ENCODE peak calls at places on chromosomes 4 and X, in five cellular contexts. One of them, this sample, is unnamed. For H3K36me3, the result is how much of the 10 kb centered on the place peaks cover.

GRCh38 chr4:2868840-2869487 is 25.3 kb downstream of the ADD1 start:
- DNase-seq in tibial nerve: no peak
- DNase-seq in left ventricle myocardium inferior: no peak
- DNase-seq in mucosa of descending colon: no peak
- DNase-seq in lung: no peak
- DNase-seq in this sample: no peak

GRCh38 chrX:38221391-38221929 is 789 bp upstream of the SRPX start:
- DNase-seq in tibial nerve: no peak
- DNase-seq in left ventricle myocardium inferior: no peak
- DNase-seq in mucosa of descending colon: no peak
- DNase-seq in lung: no peak
- DNase-seq in this sample: no peak

GRCh38 chr4:155758500-155759371 is at the start of gene GUCY1B1:
- DNase-seq in tibial nerve: peak
- DNase-seq in left ventricle myocardium inferior: peak
- DNase-seq in mucosa of descending colon: peak
- DNase-seq in lung: peak
- DNase-seq in this sample: peak

GRCh38 chrX:15977644-15978043 is 123.0 kb upstream of the AP1S2 start:
- DNase-seq in tibial nerve: no peak
- DNase-seq in left ventricle myocardium inferior: no peak
- DNase-seq in mucosa of descending colon: no peak
- DNase-seq in lung: no peak
- DNase-seq in this sample: no peak

GRCh38 chr4:55008166-55009056 is 117.0 kb downstream of the KDR start:
- DNase-seq in tibial nerve: no peak
- DNase-seq in left ventricle myocardium inferior: no peak
- DNase-seq in mucosa of descending colon: no peak
- DNase-seq in lung: no peak
- DNase-seq in this sample: peak

GRCh38 chrX:152884171-152884570 is 13.7 kb upstream of the ZNF185 start:
- DNase-seq in tibial nerve: no peak
- DNase-seq in left ventricle myocardium inferior: no peak
- DNase-seq in mucosa of descending colon: no peak
- DNase-seq in lung: no peak
- DNase-seq in this sample: no peak

GRCh38 chr4:23728393-23728792 is 161.5 kb downstream of the PPARGC1A start:
- DNase-seq in tibial nerve: no peak
- DNase-seq in left ventricle myocardium inferior: no peak
- DNase-seq in mucosa of descending colon: no peak
- DNase-seq in lung: no peak
- DNase-seq in this sample: peak

GRCh38 chr4:1041147-1041935 is 29.9 kb downstream of the FGFRL1 start:
- DNase-seq in tibial nerve: no peak
- DNase-seq in left ventricle myocardium inferior: no peak
- DNase-seq in mucosa of descending colon: no peak
- DNase-seq in lung: no peak
- DNase-seq in this sample: peak

GRCh38 chr4:75542824-75543223 is 13.0 kb upstream of the ODAPH start:
- DNase-seq in tibial nerve: no peak
- DNase-seq in left ventricle myocardium inferior: no peak
- DNase-seq in mucosa of descending colon: no peak
- DNase-seq in lung: no peak
- DNase-seq in this sample: peak

GRCh38 chr4:828641-829271 is 2.8 kb upstream of the CPLX1 start:
- DNase-seq in tibial nerve: no peak
- DNase-seq in left ventricle myocardium inferior: peak
- DNase-seq in mucosa of descending colon: peak
- DNase-seq in lung: no peak
- DNase-seq in this sample: no peak

GRCh38 chr4:176404591-176404990 is 84.8 kb downstream of the SPCS3 start:
- DNase-seq in tibial nerve: no peak
- DNase-seq in left ventricle myocardium inferior: no peak
- DNase-seq in mucosa of descending colon: no peak
- DNase-seq in lung: no peak
- DNase-seq in this sample: peak

GRCh38 chr4:3202836-3203820 is 45.8 kb upstream of the MSANTD1 start:
- DNase-seq in tibial nerve: no peak
- DNase-seq in left ventricle myocardium inferior: no peak
- DNase-seq in mucosa of descending colon: no peak
- DNase-seq in lung: no peak
- DNase-seq in this sample: no peak

GRCh38 chrX:4925911-4926310 is 1212.5 kb upstream of the PRKX start:
- DNase-seq in tibial nerve: no peak
- DNase-seq in left ventricle myocardium inferior: no peak
- DNase-seq in mucosa of descending colon: no peak
- DNase-seq in lung: no peak
- DNase-seq in this sample: no peak

GRCh38 chr4:185500576-185500975 is 29.0 kb upstream of the CCDC110 start:
- DNase-seq in tibial nerve: no peak
- DNase-seq in left ventricle myocardium inferior: no peak
- DNase-seq in mucosa of descending colon: no peak
- DNase-seq in lung: no peak
- DNase-seq in this sample: no peak

GRCh38 chr4:52550186-52550585 is 108.9 kb downstream of the USP46 start:
- DNase-seq in tibial nerve: no peak
- DNase-seq in left ventricle myocardium inferior: no peak
- DNase-seq in mucosa of descending colon: no peak
- DNase-seq in lung: no peak
- DNase-seq in this sample: peak

GRCh38 chr4:88738146-88738545 is 40.5 kb upstream of the NAP1L5 start:
- DNase-seq in tibial nerve: no peak
- DNase-seq in left ventricle myocardium inferior: no peak
- DNase-seq in mucosa of descending colon: no peak
- DNase-seq in lung: no peak
- DNase-seq in this sample: no peak

GRCh38 chr4:186592961-186593586 is 37.7 kb upstream of the MTNR1A start:
- DNase-seq in tibial nerve: no peak
- DNase-seq in left ventricle myocardium inferior: no peak
- DNase-seq in mucosa of descending colon: no peak
- DNase-seq in lung: no peak
- DNase-seq in this sample: no peak

GRCh38 chr4:19971829-19972228 is 279.9 kb upstream of the SLIT2 start:
- DNase-seq in tibial nerve: no peak
- DNase-seq in left ventricle myocardium inferior: no peak
- DNase-seq in mucosa of descending colon: no peak
- DNase-seq in lung: no peak
- DNase-seq in this sample: peak

GRCh38 chr4:40316782-40317635 is 18.1 kb upstream of the CHRNA9 start:
- DNase-seq in tibial nerve: no peak
- DNase-seq in left ventricle myocardium inferior: no peak
- DNase-seq in mucosa of descending colon: peak
- DNase-seq in lung: peak
- DNase-seq in this sample: peak

GRCh38 chrX:118534716-118535493 is 39.3 kb downstream of the DOCK11 start:
- DNase-seq in tibial nerve: no peak
- DNase-seq in left ventricle myocardium inferior: no peak
- DNase-seq in mucosa of descending colon: no peak
- DNase-seq in lung: no peak
- DNase-seq in this sample: no peak

GRCh38 chr4:65242156-65242846 is 428.0 kb downstream of the EPHA5 start:
- DNase-seq in tibial nerve: no peak
- DNase-seq in left ventricle myocardium inferior: no peak
- DNase-seq in mucosa of descending colon: no peak
- DNase-seq in lung: no peak
- DNase-seq in this sample: no peak

GRCh38 chr4:124459196-124459921 is 253.2 kb downstream of the ANKRD50 start:
- DNase-seq in tibial nerve: no peak
- DNase-seq in left ventricle myocardium inferior: no peak
- DNase-seq in mucosa of descending colon: no peak
- DNase-seq in lung: no peak
- DNase-seq in this sample: no peak

GRCh38 chr4:6095023-6095817 is 77.0 kb upstream of the C4orf50 start:
- DNase-seq in tibial nerve: no peak
- DNase-seq in left ventricle myocardium inferior: no peak
- DNase-seq in mucosa of descending colon: no peak
- DNase-seq in lung: no peak
- DNase-seq in this sample: peak

GRCh38 chr4:6023766-6024165 is 5.5 kb upstream of the C4orf50 start:
- DNase-seq in tibial nerve: no peak
- DNase-seq in left ventricle myocardium inferior: no peak
- DNase-seq in mucosa of descending colon: no peak
- DNase-seq in lung: no peak
- DNase-seq in this sample: no peak

GRCh38 chr4:4866124-4866832 is 6.8 kb downstream of the MSX1 start:
- DNase-seq in tibial nerve: no peak
- DNase-seq in left ventricle myocardium inferior: no peak
- DNase-seq in mucosa of descending colon: no peak
- DNase-seq in lung: no peak
- DNase-seq in this sample: no peak

GRCh38 chr4:77465271-77465670 is 140.3 kb upstream of the CXCL13 start:
- DNase-seq in tibial nerve: no peak
- DNase-seq in left ventricle myocardium inferior: no peak
- DNase-seq in mucosa of descending colon: peak
- DNase-seq in lung: peak
- DNase-seq in this sample: peak

GRCh38 chrX:72576161-72576896 is 3.7 kb upstream of the HDAC8 start:
- DNase-seq in tibial nerve: no peak
- DNase-seq in left ventricle myocardium inferior: no peak
- DNase-seq in mucosa of descending colon: no peak
- DNase-seq in lung: no peak
- DNase-seq in this sample: peak

GRCh38 chrX:27953161-27953560 is 28.1 kb downstream of the DCAF8L1 start:
- DNase-seq in tibial nerve: no peak
- DNase-seq in left ventricle myocardium inferior: no peak
- DNase-seq in mucosa of descending colon: no peak
- DNase-seq in lung: no peak
- DNase-seq in this sample: no peak

GRCh38 chrX:37776987-37777325 is 2.9 kb upstream of the CYBB start:
- DNase-seq in tibial nerve: no peak
- DNase-seq in left ventricle myocardium inferior: no peak
- DNase-seq in mucosa of descending colon: no peak
- DNase-seq in lung: no peak
- DNase-seq in this sample: no peak

GRCh38 chr4:152352645-152353116 is 183.2 kb downstream of the FBXW7 start:
- DNase-seq in tibial nerve: peak
- DNase-seq in left ventricle myocardium inferior: peak
- DNase-seq in mucosa of descending colon: no peak
- DNase-seq in lung: peak
- DNase-seq in this sample: peak

GRCh38 chrX:134782796-134783195 is 124.5 kb upstream of the PLAC1 start:
- DNase-seq in tibial nerve: no peak
- DNase-seq in left ventricle myocardium inferior: no peak
- DNase-seq in mucosa of descending colon: no peak
- DNase-seq in lung: no peak
- DNase-seq in this sample: peak

GRCh38 chrX:20742106-20742505 is 475.4 kb upstream of the RPS6KA3 start:
- DNase-seq in tibial nerve: no peak
- DNase-seq in left ventricle myocardium inferior: no peak
- DNase-seq in mucosa of descending colon: no peak
- DNase-seq in lung: no peak
- DNase-seq in this sample: no peak

GRCh38 chr4:113823291-113823659 is 61.7 kb upstream of the CAMK2D start:
- DNase-seq in tibial nerve: no peak
- DNase-seq in left ventricle myocardium inferior: no peak
- DNase-seq in mucosa of descending colon: no peak
- DNase-seq in lung: no peak
- DNase-seq in this sample: no peak

GRCh38 chr4:6468376-6468775 is 4.0 kb downstream of the PPP2R2C start:
- DNase-seq in tibial nerve: no peak
- DNase-seq in left ventricle myocardium inferior: no peak
- DNase-seq in mucosa of descending colon: no peak
- DNase-seq in lung: no peak
- DNase-seq in this sample: no peak

GRCh38 chr4:13539047-13539720 is 5.1 kb downstream of the NKX3-2 start:
- DNase-seq in tibial nerve: no peak
- DNase-seq in left ventricle myocardium inferior: no peak
- DNase-seq in mucosa of descending colon: no peak
- DNase-seq in lung: no peak
- DNase-seq in this sample: no peak

GRCh38 chr4:21656832-21657231 is 291.7 kb downstream of the KCNIP4 start:
- DNase-seq in tibial nerve: no peak
- DNase-seq in left ventricle myocardium inferior: no peak
- DNase-seq in mucosa of descending colon: no peak
- DNase-seq in lung: no peak
- DNase-seq in this sample: peak

GRCh38 chrX:96394566-96394965 is 290.1 kb upstream of the DIAPH2 start:
- DNase-seq in tibial nerve: no peak
- DNase-seq in left ventricle myocardium inferior: no peak
- DNase-seq in mucosa of descending colon: no peak
- DNase-seq in lung: no peak
- DNase-seq in this sample: no peak

GRCh38 chr4:80989921-80990544 is 40.5 kb upstream of the BMP3 start:
- DNase-seq in tibial nerve: no peak
- DNase-seq in left ventricle myocardium inferior: no peak
- DNase-seq in mucosa of descending colon: no peak
- DNase-seq in lung: no peak
- DNase-seq in this sample: peak
- H3K4me3 ChIP-seq in tibial nerve: no peak
- H3K4me3 ChIP-seq in left ventricle myocardium inferior: no peak
- H3K4me3 ChIP-seq in mucosa of descending colon: no peak
- H3K4me3 ChIP-seq in lung: no peak
- H3K4me3 ChIP-seq in this sample: no peak

GRCh38 chrX:47215291-47215900 is 3.1 kb upstream of the CDK16 start:
- DNase-seq in tibial nerve: no peak
- DNase-seq in left ventricle myocardium inferior: no peak
- DNase-seq in mucosa of descending colon: no peak
- DNase-seq in lung: no peak
- DNase-seq in this sample: no peak
- H3K36me3 ChIP-seq in tibial nerve: half or more
- H3K36me3 ChIP-seq in left ventricle myocardium inferior: half or more
- H3K36me3 ChIP-seq in mucosa of descending colon: under half
- H3K36me3 ChIP-seq in lung: under half
- H3K36me3 ChIP-seq in this sample: under half

GRCh38 chrX:129780441-129781105 is 824 bp downstream of the SASH3 start:
- DNase-seq in tibial nerve: no peak
- DNase-seq in left ventricle myocardium inferior: no peak
- DNase-seq in mucosa of descending colon: no peak
- DNase-seq in lung: no peak
- DNase-seq in this sample: no peak

GRCh38 chrX:129779086-129779672 is 570 bp upstream of the SASH3 start:
- DNase-seq in tibial nerve: no peak
- DNase-seq in left ventricle myocardium inferior: no peak
- DNase-seq in mucosa of descending colon: no peak
- DNase-seq in lung: no peak
- DNase-seq in this sample: no peak

GRCh38 chrX:129779747-129780146 is at the start of gene SASH3:
- DNase-seq in tibial nerve: peak
- DNase-seq in left ventricle myocardium inferior: peak
- DNase-seq in mucosa of descending colon: peak
- DNase-seq in lung: peak
- DNase-seq in this sample: no peak

GRCh38 chrX:129773649-129774458 is 5.9 kb upstream of the SASH3 start:
- DNase-seq in tibial nerve: no peak
- DNase-seq in left ventricle myocardium inferior: no peak
- DNase-seq in mucosa of descending colon: no peak
- DNase-seq in lung: no peak
- DNase-seq in this sample: no peak

GRCh38 chrX:129777218-129777768 is 2.5 kb upstream of the SASH3 start:
- DNase-seq in tibial nerve: no peak
- DNase-seq in left ventricle myocardium inferior: peak
- DNase-seq in mucosa of descending colon: peak
- DNase-seq in lung: peak
- DNase-seq in this sample: peak
- H3K4me3 ChIP-seq in tibial nerve: no peak
- H3K4me3 ChIP-seq in left ventricle myocardium inferior: peak
- H3K4me3 ChIP-seq in mucosa of descending colon: no peak
- H3K4me3 ChIP-seq in lung: no peak
- H3K4me3 ChIP-seq in this sample: no peak

GRCh38 chr4:111113591-111113990 is 490.7 kb upstream of the PITX2 start:
- DNase-seq in tibial nerve: no peak
- DNase-seq in left ventricle myocardium inferior: no peak
- DNase-seq in mucosa of descending colon: no peak
- DNase-seq in lung: no peak
- DNase-seq in this sample: no peak

GRCh38 chr4:111108138-111108537 is 485.3 kb upstream of the PITX2 start:
- DNase-seq in tibial nerve: no peak
- DNase-seq in left ventricle myocardium inferior: no peak
- DNase-seq in mucosa of descending colon: no peak
- DNase-seq in lung: no peak
- DNase-seq in this sample: no peak
- H3K36me3 ChIP-seq in tibial nerve: under half
- H3K36me3 ChIP-seq in left ventricle myocardium inferior: under half
- H3K36me3 ChIP-seq in mucosa of descending colon: under half
- H3K36me3 ChIP-seq in lung: under half
- H3K36me3 ChIP-seq in this sample: under half

This sample was measured in bronchial epithelial cell.